ENCODE peak calls at places on chromosomes 11 and 22, in eight cellular contexts. One of them, this sample, is unnamed.

GRCh38 chr11:66934971-66935779 is 23.0 kb downstream of the PC start:
- DNase-seq in colonic mucosa: no peak
- DNase-seq in IMR-90: peak
- DNase-seq in BE2C: no peak
- DNase-seq in A549: no peak
- DNase-seq in HFFc6: no peak
- DNase-seq in coronary artery: no peak
- DNase-seq in progenitor cell of endocrine pancreas: no peak
- DNase-seq in this sample: no peak

GRCh38 chr22:27825174-27825573 is 23.6 kb upstream of the MN1 start:
- DNase-seq in colonic mucosa: no peak
- DNase-seq in IMR-90: no peak
- DNase-seq in BE2C: no peak
- DNase-seq in A549: peak
- DNase-seq in HFFc6: no peak
- DNase-seq in coronary artery: no peak
- DNase-seq in progenitor cell of endocrine pancreas: no peak
- DNase-seq in this sample: no peak

GRCh38 chr11:83574516-83574915 is 288.3 kb upstream of the CCDC90B start:
- DNase-seq in colonic mucosa: no peak
- DNase-seq in IMR-90: peak
- DNase-seq in BE2C: no peak
- DNase-seq in A549: no peak
- DNase-seq in HFFc6: peak
- DNase-seq in coronary artery: no peak
- DNase-seq in progenitor cell of endocrine pancreas: no peak
- DNase-seq in this sample: no peak

GRCh38 chr11:46682773-46683752 is 17.4 kb downstream of the ARHGAP1 start:
- DNase-seq in colonic mucosa: no peak
- DNase-seq in IMR-90: no peak
- DNase-seq in BE2C: no peak
- DNase-seq in A549: no peak
- DNase-seq in HFFc6: no peak
- DNase-seq in coronary artery: no peak
- DNase-seq in progenitor cell of endocrine pancreas: no peak
- DNase-seq in this sample: no peak

GRCh38 chr22:49156662-49157285 is 670.9 kb downstream of the BRD1 start:
- DNase-seq in colonic mucosa: peak
- DNase-seq in IMR-90: no peak
- DNase-seq in BE2C: no peak
- DNase-seq in A549: no peak
- DNase-seq in HFFc6: no peak
- DNase-seq in coronary artery: no peak
- DNase-seq in progenitor cell of endocrine pancreas: no peak
- DNase-seq in this sample: no peak

GRCh38 chr11:30346068-30346688 is 23.3 kb downstream of the ARL14EP start:
- DNase-seq in colonic mucosa: no peak
- DNase-seq in IMR-90: peak
- DNase-seq in BE2C: no peak
- DNase-seq in A549: peak
- DNase-seq in HFFc6: peak
- DNase-seq in coronary artery: no peak
- DNase-seq in progenitor cell of endocrine pancreas: no peak
- DNase-seq in this sample: no peak

GRCh38 chr22:33480118-33480517 is 421.9 kb upstream of the SYN3 start:
- DNase-seq in colonic mucosa: no peak
- DNase-seq in IMR-90: no peak
- DNase-seq in BE2C: no peak
- DNase-seq in A549: no peak
- DNase-seq in HFFc6: no peak
- DNase-seq in coronary artery: no peak
- DNase-seq in progenitor cell of endocrine pancreas: no peak
- DNase-seq in this sample: no peak

GRCh38 chr11:114154271-114155047 is 94.9 kb downstream of the ZBTB16 start:
- DNase-seq in colonic mucosa: no peak
- DNase-seq in IMR-90: no peak
- DNase-seq in BE2C: no peak
- DNase-seq in A549: no peak
- DNase-seq in HFFc6: no peak
- DNase-seq in coronary artery: no peak
- DNase-seq in progenitor cell of endocrine pancreas: no peak
- DNase-seq in this sample: no peak

GRCh38 chr11:71988050-71988449 is 10.7 kb upstream of the IL18BP start:
- DNase-seq in colonic mucosa: no peak
- DNase-seq in IMR-90: peak
- DNase-seq in BE2C: no peak
- DNase-seq in A549: no peak
- DNase-seq in HFFc6: peak
- DNase-seq in coronary artery: no peak
- DNase-seq in progenitor cell of endocrine pancreas: no peak
- DNase-seq in this sample: no peak

GRCh38 chr11:95373241-95373640 is 142.2 kb upstream of the SESN3 start:
- DNase-seq in colonic mucosa: no peak
- DNase-seq in IMR-90: no peak
- DNase-seq in BE2C: no peak
- DNase-seq in A549: no peak
- DNase-seq in HFFc6: no peak
- DNase-seq in coronary artery: no peak
- DNase-seq in progenitor cell of endocrine pancreas: no peak
- DNase-seq in this sample: no peak

GRCh38 chr22:36860017-36860416 is 789 bp upstream of the NCF4 start:
- DNase-seq in colonic mucosa: no peak
- DNase-seq in IMR-90: no peak
- DNase-seq in BE2C: no peak
- DNase-seq in A549: no peak
- DNase-seq in HFFc6: peak
- DNase-seq in coronary artery: no peak
- DNase-seq in progenitor cell of endocrine pancreas: no peak
- DNase-seq in this sample: no peak

GRCh38 chr11:133936136-133936535 is 20.6 kb downstream of the IGSF9B start:
- DNase-seq in colonic mucosa: no peak
- DNase-seq in IMR-90: no peak
- DNase-seq in BE2C: peak
- DNase-seq in A549: no peak
- DNase-seq in HFFc6: no peak
- DNase-seq in coronary artery: no peak
- DNase-seq in progenitor cell of endocrine pancreas: no peak
- DNase-seq in this sample: no peak

GRCh38 chr11:119056397-119056999 is 507 bp downstream of the HYOU1 start:
- DNase-seq in colonic mucosa: peak
- DNase-seq in IMR-90: peak
- DNase-seq in BE2C: peak
- DNase-seq in A549: no peak
- DNase-seq in HFFc6: no peak
- DNase-seq in coronary artery: peak
- DNase-seq in progenitor cell of endocrine pancreas: peak
- DNase-seq in this sample: peak

GRCh38 chr11:47641585-47642098 is 717 bp downstream of the MTCH2 start:
- DNase-seq in colonic mucosa: no peak
- DNase-seq in IMR-90: no peak
- DNase-seq in BE2C: no peak
- DNase-seq in A549: no peak
- DNase-seq in HFFc6: no peak
- DNase-seq in coronary artery: no peak
- DNase-seq in progenitor cell of endocrine pancreas: no peak
- DNase-seq in this sample: no peak

GRCh38 chr11:62461740-62462522 is 43.1 kb downstream of the SCGB1A1 start:
- DNase-seq in colonic mucosa: no peak
- DNase-seq in IMR-90: peak
- DNase-seq in BE2C: no peak
- DNase-seq in A549: peak
- DNase-seq in HFFc6: peak
- DNase-seq in coronary artery: no peak
- DNase-seq in progenitor cell of endocrine pancreas: no peak
- DNase-seq in this sample: no peak

GRCh38 chr11:110907629-110908028 is 195.4 kb upstream of the ARHGAP20 start:
- DNase-seq in colonic mucosa: peak
- DNase-seq in IMR-90: peak
- DNase-seq in BE2C: no peak
- DNase-seq in A549: peak
- DNase-seq in HFFc6: peak
- DNase-seq in coronary artery: no peak
- DNase-seq in progenitor cell of endocrine pancreas: no peak
- DNase-seq in this sample: no peak

GRCh38 chr11:111514216-111515031 is at the start of gene HOATZ:
- DNase-seq in colonic mucosa: no peak
- DNase-seq in IMR-90: no peak
- DNase-seq in BE2C: peak
- DNase-seq in A549: no peak
- DNase-seq in HFFc6: no peak
- DNase-seq in coronary artery: no peak
- DNase-seq in progenitor cell of endocrine pancreas: peak
- DNase-seq in this sample: no peak

GRCh38 chr22:34688825-34689224 is 377.1 kb upstream of the ISX start:
- DNase-seq in colonic mucosa: no peak
- DNase-seq in IMR-90: no peak
- DNase-seq in BE2C: no peak
- DNase-seq in A549: no peak
- DNase-seq in HFFc6: no peak
- DNase-seq in coronary artery: no peak
- DNase-seq in progenitor cell of endocrine pancreas: no peak
- DNase-seq in this sample: no peak
- TF ChIP-seq CTCF in colonic mucosa: no peak
- TF ChIP-seq CTCF in IMR-90: no peak
- TF ChIP-seq CTCF in BE2C: no peak
- TF ChIP-seq CTCF in A549: no peak
- TF ChIP-seq CTCF in HFFc6: no peak
- TF ChIP-seq CTCF in coronary artery: no peak
- TF ChIP-seq CTCF in progenitor cell of endocrine pancreas: no peak
- TF ChIP-seq CTCF in this sample: no peak

GRCh38 chr11:75203641-75204011 is 36.9 kb upstream of the TPBGL start:
- DNase-seq in colonic mucosa: no peak
- DNase-seq in IMR-90: no peak
- DNase-seq in BE2C: no peak
- DNase-seq in A549: no peak
- DNase-seq in HFFc6: no peak
- DNase-seq in coronary artery: no peak
- DNase-seq in progenitor cell of endocrine pancreas: no peak
- DNase-seq in this sample: no peak

GRCh38 chr11:75200531-75200930 is 40.0 kb upstream of the TPBGL start:
- DNase-seq in colonic mucosa: no peak
- DNase-seq in IMR-90: no peak
- DNase-seq in BE2C: no peak
- DNase-seq in A549: no peak
- DNase-seq in HFFc6: no peak
- DNase-seq in coronary artery: no peak
- DNase-seq in progenitor cell of endocrine pancreas: no peak
- DNase-seq in this sample: no peak

GRCh38 chr11:75201771-75202170 is 38.8 kb upstream of the TPBGL start:
- DNase-seq in colonic mucosa: no peak
- DNase-seq in IMR-90: no peak
- DNase-seq in BE2C: no peak
- DNase-seq in A549: no peak
- DNase-seq in HFFc6: no peak
- DNase-seq in coronary artery: no peak
- DNase-seq in progenitor cell of endocrine pancreas: no peak
- DNase-seq in this sample: no peak

GRCh38 chr11:75203138-75203537 is 37.4 kb upstream of the TPBGL start:
- DNase-seq in colonic mucosa: no peak
- DNase-seq in IMR-90: no peak
- DNase-seq in BE2C: no peak
- DNase-seq in A549: no peak
- DNase-seq in HFFc6: no peak
- DNase-seq in coronary artery: no peak
- DNase-seq in progenitor cell of endocrine pancreas: no peak
- DNase-seq in this sample: no peak

DNA sequence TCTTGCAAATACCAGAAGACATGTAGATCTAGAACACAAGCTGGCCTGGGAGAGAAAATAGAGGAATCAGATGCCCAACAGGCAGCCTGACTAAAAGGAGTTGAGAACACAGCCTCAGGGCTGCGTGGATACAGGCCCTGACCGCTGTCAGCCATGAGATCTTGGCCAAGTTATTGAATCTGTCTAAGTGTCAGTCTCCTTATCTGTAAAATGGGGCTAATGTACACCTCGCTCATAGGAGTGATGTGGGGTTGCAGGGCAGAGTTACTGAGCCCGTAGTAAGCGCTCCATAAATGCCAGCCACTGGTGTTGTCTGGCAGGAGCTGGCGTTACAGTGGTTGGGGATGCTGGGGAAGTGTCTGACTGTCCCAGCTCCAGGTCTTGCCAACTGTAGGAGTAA is 38.4 kb upstream of the TPBGL start:
- DNase-seq in colonic mucosa: no peak
- DNase-seq in IMR-90: no peak
- DNase-seq in BE2C: no peak
- DNase-seq in A549: no peak
- DNase-seq in HFFc6: no peak
- DNase-seq in coronary artery: no peak
- DNase-seq in progenitor cell of endocrine pancreas: no peak
- DNase-seq in this sample: no peak
- TF ChIP-seq CTCF in colonic mucosa: no peak
- TF ChIP-seq CTCF in IMR-90: no peak
- TF ChIP-seq CTCF in BE2C: no peak
- TF ChIP-seq CTCF in A549: no peak
- TF ChIP-seq CTCF in HFFc6: no peak
- TF ChIP-seq CTCF in coronary artery: no peak
- TF ChIP-seq CTCF in progenitor cell of endocrine pancreas: no peak
- TF ChIP-seq CTCF in this sample: no peak

GRCh38 chr11:100810146-100810545 is 123.1 kb downstream of the ARHGAP42 start:
- DNase-seq in colonic mucosa: no peak
- DNase-seq in IMR-90: peak
- DNase-seq in BE2C: no peak
- DNase-seq in A549: no peak
- DNase-seq in HFFc6: peak
- DNase-seq in coronary artery: no peak
- DNase-seq in progenitor cell of endocrine pancreas: no peak
- DNase-seq in this sample: no peak
- TF ChIP-seq CTCF in colonic mucosa: no peak
- TF ChIP-seq CTCF in IMR-90: no peak
- TF ChIP-seq CTCF in BE2C: no peak
- TF ChIP-seq CTCF in A549: no peak
- TF ChIP-seq CTCF in HFFc6: no peak
- TF ChIP-seq CTCF in coronary artery: no peak
- TF ChIP-seq CTCF in progenitor cell of endocrine pancreas: no peak
- TF ChIP-seq CTCF in this sample: no peak

GRCh38 chr11:73761403-73761945 is 600 bp upstream of the RAB6A start:
- DNase-seq in colonic mucosa: no peak
- DNase-seq in IMR-90: no peak
- DNase-seq in BE2C: no peak
- DNase-seq in A549: no peak
- DNase-seq in HFFc6: no peak
- DNase-seq in coronary artery: no peak
- DNase-seq in progenitor cell of endocrine pancreas: no peak
- DNase-seq in this sample: no peak

GRCh38 chr11:73760680-73761402 is at the start of gene RAB6A:
- DNase-seq in colonic mucosa: peak
- DNase-seq in IMR-90: peak
- DNase-seq in BE2C: peak
- DNase-seq in A549: peak
- DNase-seq in HFFc6: peak
- DNase-seq in coronary artery: peak
- DNase-seq in progenitor cell of endocrine pancreas: peak
- DNase-seq in this sample: peak

GRCh38 chr11:73758451-73758850 is 2.4 kb downstream of the RAB6A start:
- DNase-seq in colonic mucosa: no peak
- DNase-seq in IMR-90: no peak
- DNase-seq in BE2C: no peak
- DNase-seq in A549: no peak
- DNase-seq in HFFc6: no peak
- DNase-seq in coronary artery: no peak
- DNase-seq in progenitor cell of endocrine pancreas: no peak
- DNase-seq in this sample: no peak

GRCh38 chr11:73760066-73760679 is 701 bp downstream of the RAB6A start:
- DNase-seq in colonic mucosa: peak
- DNase-seq in IMR-90: peak
- DNase-seq in BE2C: peak
- DNase-seq in A549: peak
- DNase-seq in HFFc6: peak
- DNase-seq in coronary artery: peak
- DNase-seq in progenitor cell of endocrine pancreas: peak
- DNase-seq in this sample: peak

GRCh38 chr11:73759520-73760065 is 1.3 kb downstream of the RAB6A start:
- DNase-seq in colonic mucosa: no peak
- DNase-seq in IMR-90: peak
- DNase-seq in BE2C: no peak
- DNase-seq in A549: peak
- DNase-seq in HFFc6: peak
- DNase-seq in coronary artery: no peak
- DNase-seq in progenitor cell of endocrine pancreas: no peak
- DNase-seq in this sample: no peak
- TF ChIP-seq CTCF in colonic mucosa: no peak
- TF ChIP-seq CTCF in IMR-90: peak
- TF ChIP-seq CTCF in BE2C: peak
- TF ChIP-seq CTCF in A549: peak
- TF ChIP-seq CTCF in HFFc6: peak
- TF ChIP-seq CTCF in coronary artery: no peak
- TF ChIP-seq CTCF in progenitor cell of endocrine pancreas: peak
- TF ChIP-seq CTCF in this sample: no peak

This sample was measured in natural killer cell.